ENCODE peak calls at places on chromosomes 7 and 10, in ten cellular contexts. R is transverse colon; N is activated T-cell treated with anti-CD3 and anti-CD28 coated beads, Interleukin-2, amount 50 U/mL, for 48 hours; D is neuronal stem cell; H is CD4-positive, alpha-beta T cell; Y is AG04450; P is EH; U is spleen; I is neural crest cell; F is AG09319. J is an unnamed sample.

GRCh38 chr10:35336084-35336831 is at the start of gene CCNY:
- DNase-seq in R (peak), N (peak), D (peak), H (peak), Y (no peak), P (peak), U (peak), I (peak), F (no peak), J (peak)

GRCh38 chr7:51198654-51199053 is 118.0 kb downstream of the COBL start:
- DNase-seq in R (no peak), N (no peak), D (no peak), H (no peak), Y (no peak), P (no peak), U (no peak), I (no peak), F (no peak), J (no peak)

GRCh38 chr10:96339956-96340904 is 18.6 kb downstream of the OPALIN start:
- DNase-seq in R (peak), N (peak), D (peak), H (peak), Y (peak), P (peak), U (no peak), I (peak), F (no peak), J (peak)

GRCh38 chr7:135690566-135690965 is 28.3 kb downstream of the STMP1 start:
- DNase-seq in R (no peak), N (no peak), D (no peak), H (no peak), Y (peak), P (peak), U (no peak), I (no peak), F (no peak), J (no peak)

GRCh38 chr7:154427527-154427926 is 375.3 kb downstream of the DPP6 start:
- DNase-seq in R (no peak), N (no peak), D (no peak), H (no peak), Y (no peak), P (no peak), U (no peak), I (no peak), F (no peak), J (peak)

GRCh38 chr10:124117879-124118278 is 24.5 kb upstream of the CHST15 start:
- DNase-seq in R (no peak), N (no peak), D (no peak), H (no peak), Y (no peak), P (no peak), U (no peak), I (no peak), F (no peak), J (no peak)

GRCh38 chr7:81725003-81725402 is 44.8 kb downstream of the HGF start:
- DNase-seq in R (no peak), N (no peak), D (no peak), H (no peak), Y (peak), P (peak), U (no peak), I (no peak), F (peak), J (no peak)

GRCh38 chr10:71383972-71384687 is 12.6 kb upstream of the CDH23 start:
- DNase-seq in R (peak), N (peak), D (peak), H (peak), Y (no peak), P (peak), U (peak), I (peak), F (no peak), J (peak)

GRCh38 chr7:69892790-69893189 is 294.5 kb downstream of the AUTS2 start:
- DNase-seq in R (no peak), N (no peak), D (no peak), H (no peak), Y (no peak), P (no peak), U (no peak), I (no peak), F (no peak), J (no peak)

GRCh38 chr7:96120856-96121255 is 201.0 kb downstream of the SLC25A13 start:
- DNase-seq in R (no peak), N (no peak), D (no peak), H (no peak), Y (no peak), P (no peak), U (no peak), I (no peak), F (no peak), J (no peak)

GRCh38 chr10:124035928-124036558 is 57.4 kb downstream of the CHST15 start:
- DNase-seq in R (peak), N (peak), D (no peak), H (no peak), Y (no peak), P (no peak), U (peak), I (no peak), F (no peak), J (peak)

GRCh38 chr10:75736889-75737610 is 305.6 kb downstream of the LRMDA start:
- DNase-seq in R (no peak), N (no peak), D (no peak), H (no peak), Y (no peak), P (no peak), U (no peak), I (no peak), F (no peak), J (no peak)

GRCh38 chr10:127527891-127528290 is 21.2 kb upstream of the NPS start:
- DNase-seq in R (no peak), N (no peak), D (no peak), H (no peak), Y (no peak), P (no peak), U (no peak), I (no peak), F (no peak), J (peak)

GRCh38 chr10:69335063-69335587 is 56.8 kb downstream of the HK1 start:
- DNase-seq in R (peak), N (peak), D (no peak), H (no peak), Y (no peak), P (no peak), U (peak), I (no peak), F (no peak), J (peak)

GRCh38 chr7:1144269-1144771 is 15.7 kb downstream of the ZFAND2A start:
- DNase-seq in R (no peak), N (no peak), D (no peak), H (no peak), Y (no peak), P (peak), U (peak), I (no peak), F (no peak), J (peak)

GRCh38 chr10:83469719-83470336 is 669.5 kb upstream of the GHITM start:
- DNase-seq in R (no peak), N (no peak), D (no peak), H (no peak), Y (no peak), P (peak), U (no peak), I (no peak), F (no peak), J (no peak)

GRCh38 chr10:14801693-14802092 is 27.0 kb upstream of the FAM107B start:
- DNase-seq in R (no peak), N (no peak), D (no peak), H (no peak), Y (no peak), P (no peak), U (no peak), I (no peak), F (no peak), J (no peak)

GRCh38 chr7:117993377-117994003 is 120.2 kb upstream of the CTTNBP2 start:
- DNase-seq in R (peak), N (peak), D (peak), H (no peak), Y (no peak), P (no peak), U (no peak), I (peak), F (no peak), J (peak)

GRCh38 chr10:5811387-5811821 is 1.8 kb downstream of the GDI2 start:
- DNase-seq in R (no peak), N (no peak), D (peak), H (no peak), Y (no peak), P (peak), U (no peak), I (no peak), F (peak), J (peak)

GRCh38 chr10:75404023-75404334 is 2.4 kb upstream of the ZNF503 start:
- DNase-seq in R (no peak), N (no peak), D (peak), H (no peak), Y (no peak), P (no peak), U (no peak), I (no peak), F (no peak), J (no peak)

GRCh38 chr10:133123746-133124356 is 36.1 kb downstream of the ADGRA1 start:
- DNase-seq in R (no peak), N (no peak), D (no peak), H (no peak), Y (no peak), P (no peak), U (peak), I (no peak), F (no peak), J (no peak)

GRCh38 chr7:68269410-68269809 is 1272.8 kb downstream of the TYW1 start:
- DNase-seq in R (no peak), N (no peak), D (no peak), H (no peak), Y (no peak), P (no peak), U (no peak), I (no peak), F (no peak), J (peak)

GRCh38 chr7:81669476-81670105 is 100.3 kb downstream of the HGF start:
- DNase-seq in R (no peak), N (no peak), D (no peak), H (no peak), Y (no peak), P (no peak), U (no peak), I (no peak), F (no peak), J (no peak)

GRCh38 chr10:17166699-17167098 is 34.8 kb downstream of the TRDMT1 start:
- DNase-seq in R (no peak), N (no peak), D (no peak), H (no peak), Y (no peak), P (no peak), U (no peak), I (no peak), F (no peak), J (no peak)

GRCh38 chr7:83849135-83849534 is 200.2 kb upstream of the SEMA3E start:
- DNase-seq in R (no peak), N (no peak), D (no peak), H (no peak), Y (no peak), P (peak), U (no peak), I (no peak), F (peak), J (no peak)

GRCh38 chr10:132496360-132497082 is 41.1 kb upstream of the INPP5A start:
- DNase-seq in R (no peak), N (no peak), D (no peak), H (no peak), Y (no peak), P (no peak), U (peak), I (no peak), F (no peak), J (no peak)

GRCh38 chr7:137753067-137753466 is 93.7 kb downstream of the DGKI start:
- DNase-seq in R (no peak), N (no peak), D (no peak), H (no peak), Y (no peak), P (no peak), U (no peak), I (no peak), F (no peak), J (no peak)

GRCh38 chr10:12403119-12403518 is 53.8 kb downstream of the CAMK1D start:
- DNase-seq in R (no peak), N (no peak), D (no peak), H (no peak), Y (no peak), P (no peak), U (peak), I (no peak), F (no peak), J (no peak)

J was measured in Ammon's horn.